ENCODE peak calls at places on chromosomes 7 and 10, in five cellular contexts. One of them, this sample, is unnamed.

GRCh38 chr10:63423489-63423888 is 42.3 kb downstream of the JMJD1C start:
- DNase-seq in SK-N-SH: no peak
- DNase-seq in astrocyte of the spinal cord: no peak
- DNase-seq in uterus: no peak
- DNase-seq in upper lobe of right lung: no peak
- DNase-seq in this sample: no peak

GRCh38 chr10:34384363-34384762 is 430.7 kb downstream of the PARD3 start:
- DNase-seq in SK-N-SH: no peak
- DNase-seq in astrocyte of the spinal cord: no peak
- DNase-seq in uterus: no peak
- DNase-seq in upper lobe of right lung: no peak
- DNase-seq in this sample: no peak

GRCh38 chr10:112562803-112563663 is 116.0 kb downstream of the VTI1A start:
- DNase-seq in SK-N-SH: no peak
- DNase-seq in astrocyte of the spinal cord: no peak
- DNase-seq in uterus: no peak
- DNase-seq in upper lobe of right lung: no peak
- DNase-seq in this sample: no peak

GRCh38 chr7:98133621-98134266 is 27.1 kb downstream of the LMTK2 start:
- DNase-seq in SK-N-SH: no peak
- DNase-seq in astrocyte of the spinal cord: peak; percentile 17
- DNase-seq in uterus: no peak
- DNase-seq in upper lobe of right lung: no peak
- DNase-seq in this sample: peak; percentile 86

GRCh38 chr10:3136336-3136735 is 36.2 kb downstream of the PITRM1 start:
- DNase-seq in SK-N-SH: no peak
- DNase-seq in astrocyte of the spinal cord: no peak
- DNase-seq in uterus: no peak
- DNase-seq in upper lobe of right lung: no peak
- DNase-seq in this sample: no peak

GRCh38 chr7:105838273-105839141 is 37.9 kb downstream of the ATXN7L1 start:
- DNase-seq in SK-N-SH: peak; percentile 60
- DNase-seq in astrocyte of the spinal cord: peak; percentile 62
- DNase-seq in uterus: peak; percentile 37
- DNase-seq in upper lobe of right lung: peak; percentile 75
- DNase-seq in this sample: no peak

GRCh38 chr7:157684157-157684595 is 347.4 kb downstream of the DNAJB6 start:
- DNase-seq in SK-N-SH: peak; percentile 64
- DNase-seq in astrocyte of the spinal cord: no peak
- DNase-seq in uterus: no peak
- DNase-seq in upper lobe of right lung: peak; percentile 41
- DNase-seq in this sample: no peak

GRCh38 chr7:111801277-111801676 is 239.0 kb upstream of the IMMP2L start:
- DNase-seq in SK-N-SH: no peak
- DNase-seq in astrocyte of the spinal cord: no peak
- DNase-seq in uterus: no peak
- DNase-seq in upper lobe of right lung: no peak
- DNase-seq in this sample: no peak

GRCh38 chr10:47137311-47137851 is 162.6 kb upstream of the GDF10 start:
- DNase-seq in SK-N-SH: no peak
- DNase-seq in astrocyte of the spinal cord: peak; percentile 78
- DNase-seq in uterus: no peak
- DNase-seq in upper lobe of right lung: no peak
- DNase-seq in this sample: no peak

GRCh38 chr7:18547509-18548187 is 52.1 kb downstream of the HDAC9 start:
- DNase-seq in SK-N-SH: no peak
- DNase-seq in astrocyte of the spinal cord: no peak
- DNase-seq in uterus: no peak
- DNase-seq in upper lobe of right lung: no peak
- DNase-seq in this sample: no peak

GRCh38 chr7:13990984-13991790 is 1.7 kb upstream of the ETV1 start:
- DNase-seq in SK-N-SH: peak; percentile 92
- DNase-seq in astrocyte of the spinal cord: peak; percentile 99
- DNase-seq in uterus: peak; percentile 98
- DNase-seq in upper lobe of right lung: peak; percentile 96
- DNase-seq in this sample: peak; percentile 80

GRCh38 chr7:13989944-13990295 is 454 bp upstream of the ETV1 start:
- DNase-seq in SK-N-SH: no peak
- DNase-seq in astrocyte of the spinal cord: no peak
- DNase-seq in uterus: no peak
- DNase-seq in upper lobe of right lung: no peak
- DNase-seq in this sample: no peak

GRCh38 chr7:13991791-13992620 is 2.5 kb upstream of the ETV1 start:
- DNase-seq in SK-N-SH: no peak
- DNase-seq in astrocyte of the spinal cord: no peak
- DNase-seq in uterus: no peak
- DNase-seq in upper lobe of right lung: no peak
- DNase-seq in this sample: no peak

GRCh38 chr7:13990319-13990983 is 985 bp upstream of the ETV1 start:
- DNase-seq in SK-N-SH: peak; percentile 48
- DNase-seq in astrocyte of the spinal cord: peak; percentile 72
- DNase-seq in uterus: peak; percentile 22
- DNase-seq in upper lobe of right lung: peak; percentile 75
- DNase-seq in this sample: peak; percentile 22

DNA sequence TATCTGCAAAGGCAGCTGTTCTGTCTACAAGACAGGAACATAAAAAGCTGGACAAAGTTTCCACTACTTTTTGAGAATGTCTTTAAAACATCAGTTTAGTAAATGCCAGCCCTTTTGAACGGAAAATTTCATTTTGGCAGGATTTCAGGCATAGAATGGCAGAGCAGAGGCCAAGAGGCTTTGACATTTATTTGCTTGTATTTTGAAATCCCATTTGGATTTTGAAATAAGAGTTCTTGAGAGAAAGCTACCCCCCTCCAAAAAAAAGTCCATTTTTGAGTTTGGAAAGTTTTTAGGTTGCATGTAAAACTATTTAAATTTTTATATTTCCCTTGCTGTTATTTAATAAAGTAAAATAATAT is 3.1 kb upstream of the ETV1 start:
- DNase-seq in SK-N-SH: no peak
- DNase-seq in astrocyte of the spinal cord: no peak
- DNase-seq in uterus: no peak
- DNase-seq in upper lobe of right lung: no peak
- DNase-seq in this sample: no peak
- H3K4me3 ChIP-seq in SK-N-SH: no peak overlapping the region
- H3K4me3 ChIP-seq in astrocyte of the spinal cord: no peak overlapping the region
- H3K4me3 ChIP-seq in uterus: no peak overlapping the region
- H3K4me3 ChIP-seq in upper lobe of right lung: peak overlapping the region; percentile 62
- H3K4me3 ChIP-seq in this sample: no peak overlapping the region

GRCh38 chr7:122143751-122144711 is at the start of gene AASS:
- DNase-seq in SK-N-SH: peak; percentile 91
- DNase-seq in astrocyte of the spinal cord: peak; percentile 95
- DNase-seq in uterus: peak; percentile 99
- DNase-seq in upper lobe of right lung: peak; percentile 97
- DNase-seq in this sample: peak; percentile 76
- TF ChIP-seq CTCF in SK-N-SH: peak; percentile 26
- TF ChIP-seq CTCF in astrocyte of the spinal cord: no peak
- TF ChIP-seq CTCF in uterus: no peak
- TF ChIP-seq CTCF in upper lobe of right lung: no peak
- TF ChIP-seq CTCF in this sample: peak; percentile 5

DNA sequence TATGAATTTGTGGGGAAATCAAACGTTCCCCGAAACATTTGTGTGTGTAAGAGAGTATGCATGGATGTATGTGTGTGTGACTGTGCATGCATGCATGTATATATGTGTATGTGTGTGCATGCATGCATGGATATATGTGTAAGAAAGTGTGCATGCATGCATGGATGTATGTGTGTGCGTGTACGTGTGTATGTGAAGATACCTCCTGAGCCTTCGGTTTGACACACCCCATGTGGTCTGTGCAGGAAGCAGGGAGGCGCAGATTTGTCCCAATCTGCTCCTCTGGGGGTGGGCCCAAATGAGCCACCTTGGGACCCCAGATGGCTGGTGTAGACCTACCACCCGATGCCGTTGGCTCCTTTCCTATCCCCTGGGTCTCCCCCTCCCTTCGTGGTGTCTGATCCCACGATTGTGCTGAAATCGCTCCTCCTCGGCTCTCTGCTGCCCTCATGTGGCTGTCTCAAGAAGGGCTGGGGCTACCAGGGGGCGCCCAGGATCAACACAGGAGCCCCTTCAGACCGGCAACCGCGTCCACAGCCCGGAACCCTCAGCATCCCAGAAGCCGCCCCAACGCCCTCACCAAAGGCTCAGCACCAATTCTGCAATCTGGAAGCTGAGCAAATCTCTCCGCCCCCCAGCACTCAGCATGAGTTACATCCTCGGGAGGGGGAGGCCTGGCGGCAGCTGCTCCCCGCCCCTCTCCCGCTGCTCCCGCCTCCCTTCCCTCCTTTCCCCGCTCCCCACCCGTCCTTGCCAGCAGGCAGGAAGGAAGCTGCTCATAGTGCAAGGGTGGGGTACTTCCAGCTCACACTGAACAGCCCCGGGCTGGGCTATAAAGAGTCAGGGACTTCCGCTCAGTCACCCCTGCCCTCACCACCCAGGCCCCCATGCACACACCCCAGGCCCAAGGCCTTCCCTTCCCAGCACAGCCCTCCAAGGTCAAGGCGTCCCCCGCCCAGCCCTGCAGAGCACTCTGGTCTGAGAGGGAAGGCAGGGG is 2.3 kb upstream of the NOS3 start:
- DNase-seq in SK-N-SH: peak; percentile 95
- DNase-seq in astrocyte of the spinal cord: no peak
- DNase-seq in uterus: peak; percentile 71
- DNase-seq in upper lobe of right lung: no peak
- DNase-seq in this sample: no peak
- H3K4me3 ChIP-seq in SK-N-SH: peak overlapping the region; percentile 46
- H3K4me3 ChIP-seq in astrocyte of the spinal cord: no peak overlapping the region
- H3K4me3 ChIP-seq in uterus: no peak overlapping the region
- H3K4me3 ChIP-seq in upper lobe of right lung: no peak overlapping the region
- H3K4me3 ChIP-seq in this sample: no peak overlapping the region

GRCh38 chr10:5738427-5738826 is 53.8 kb downstream of the TASOR2 start:
- DNase-seq in SK-N-SH: no peak
- DNase-seq in astrocyte of the spinal cord: no peak
- DNase-seq in uterus: no peak
- DNase-seq in upper lobe of right lung: no peak
- DNase-seq in this sample: no peak
- TF ChIP-seq CTCF in SK-N-SH: no peak
- TF ChIP-seq CTCF in astrocyte of the spinal cord: no peak
- TF ChIP-seq CTCF in uterus: no peak
- TF ChIP-seq CTCF in upper lobe of right lung: no peak
- TF ChIP-seq CTCF in this sample: no peak

GRCh38 chr7:64516451-64516850 is 46.4 kb downstream of the ZNF680 start:
- DNase-seq in SK-N-SH: no peak
- DNase-seq in astrocyte of the spinal cord: no peak
- DNase-seq in uterus: no peak
- DNase-seq in upper lobe of right lung: no peak
- DNase-seq in this sample: no peak

GRCh38 chr7:64521409-64521984 is 41.4 kb downstream of the ZNF680 start:
- DNase-seq in SK-N-SH: no peak
- DNase-seq in astrocyte of the spinal cord: no peak
- DNase-seq in uterus: no peak
- DNase-seq in upper lobe of right lung: no peak
- DNase-seq in this sample: no peak

GRCh38 chr7:64515330-64515729 is 47.5 kb downstream of the ZNF680 start:
- DNase-seq in SK-N-SH: no peak
- DNase-seq in astrocyte of the spinal cord: no peak
- DNase-seq in uterus: no peak
- DNase-seq in upper lobe of right lung: no peak
- DNase-seq in this sample: no peak

GRCh38 chr7:64515781-64516180 is 47.1 kb downstream of the ZNF680 start:
- DNase-seq in SK-N-SH: no peak
- DNase-seq in astrocyte of the spinal cord: no peak
- DNase-seq in uterus: no peak
- DNase-seq in upper lobe of right lung: no peak
- DNase-seq in this sample: no peak
- H3K4me3 ChIP-seq in SK-N-SH: no peak overlapping the region
- H3K4me3 ChIP-seq in astrocyte of the spinal cord: no peak overlapping the region
- H3K4me3 ChIP-seq in uterus: no peak overlapping the region
- H3K4me3 ChIP-seq in upper lobe of right lung: no peak overlapping the region
- H3K4me3 ChIP-seq in this sample: no peak overlapping the region

This sample was measured in epithelial cell of proximal tubule.